ENCODE peak calls at places on chromosome 11, in five cellular contexts. F, B, I, S and D are unnamed samples.
A peak's percentile ranks its signal among the peaks of the same experiment; 100 is the strongest.

GRCh38 chr11:64271339-64272132 is 12.9 kb downstream of the BAD start:
- DNase-seq in S (peak; percentile 92), I (peak; percentile 97), B (peak; percentile 92), F (peak; percentile 97), D (peak; percentile 97)

GRCh38 chr11:78420796-78421209 is 3.2 kb upstream of the GAB2 start:
- DNase-seq in I (peak; percentile 69), B (peak; percentile 85), F (peak; percentile 80), S (peak; percentile 85), D (peak; percentile 83)

GRCh38 chr11:83801799-83802198 is 515.6 kb upstream of the CCDC90B start:
- DNase-seq in I (no peak), B (no peak), F (no peak), S (no peak), D (no peak)

GRCh38 chr11:99098751-99099150 is 78.0 kb downstream of the CNTN5 start:
- DNase-seq in B (no peak), F (no peak), I (no peak), S (no peak), D (no peak)

GRCh38 chr11:77069969-77070582 is 3.3 kb downstream of the CAPN5 start:
- DNase-seq in I (no peak), S (no peak), F (no peak), B (no peak), D (no peak)

GRCh38 chr11:34395916-34396555 is 38.2 kb upstream of the ABTB2 start:
- DNase-seq in B (peak; percentile 9), F (no peak), I (peak; percentile 24), S (peak; percentile 74), D (no peak)

GRCh38 chr11:67066333-67066709 is 9.7 kb downstream of the RHOD start:
- DNase-seq in F (no peak), B (no peak), S (no peak), I (no peak), D (no peak)

GRCh38 chr11:7600205-7600775 is 73.0 kb downstream of the CYB5R2 start:
- DNase-seq in I (peak; percentile 92), F (peak; percentile 85), S (peak; percentile 78), B (peak; percentile 53), D (no peak)

GRCh38 chr11:86182976-86183584 is 61.5 kb upstream of the EED start:
- DNase-seq in B (no peak), F (no peak), S (peak; percentile 35), I (no peak), D (no peak)

GRCh38 chr11:89119426-89119825 is 53.6 kb upstream of the GRM5 start:
- DNase-seq in B (no peak), I (peak; percentile 72), F (no peak), S (no peak), D (no peak)

GRCh38 chr11:130527648-130528300 is 79.3 kb downstream of the ADAMTS15 start:
- DNase-seq in B (peak; percentile 74), I (peak; percentile 55), F (no peak), S (peak; percentile 60), D (peak; percentile 74)

GRCh38 chr11:120727752-120728151 is 216.2 kb downstream of the GRIK4 start:
- DNase-seq in F (no peak), S (no peak), I (no peak), B (no peak), D (no peak)

GRCh38 chr11:74185285-74185684 is 14.2 kb downstream of the PPME1 start:
- DNase-seq in I (no peak), B (no peak), F (no peak), S (no peak), D (no peak)

GRCh38 chr11:130815921-130816320 is 100.4 kb downstream of the SNX19 start:
- DNase-seq in I (no peak), F (no peak), S (no peak), B (no peak), D (no peak)

GRCh38 chr11:73358071-73358470 is 18.1 kb upstream of the RELT start:
- DNase-seq in F (no peak), S (peak; percentile 56), B (no peak), I (no peak), D (no peak)

GRCh38 chr11:100640646-100641045 is 46.4 kb upstream of the ARHGAP42 start:
- DNase-seq in B (no peak), I (no peak), S (peak; percentile 30), F (no peak), D (no peak)

GRCh38 chr11:72744474-72744873 is 7.7 kb downstream of the ARAP1 start:
- DNase-seq in I (no peak), S (no peak), F (no peak), B (no peak), D (no peak)

GRCh38 chr11:120680322-120680721 is 168.8 kb downstream of the GRIK4 start:
- DNase-seq in S (no peak), B (no peak), I (no peak), F (no peak), D (no peak)

GRCh38 chr11:119175493-119176077 is 7.1 kb downstream of the NLRX1 start:
- DNase-seq in B (no peak), I (peak; percentile 34), S (peak; percentile 58), F (no peak), D (no peak)

GRCh38 chr11:73454987-73455386 is 78.8 kb downstream of the RELT start:
- DNase-seq in S (no peak), I (no peak), F (no peak), B (no peak), D (no peak)

GRCh38 chr11:28228196-28228595 is 120.0 kb downstream of the METTL15 start:
- DNase-seq in S (peak; percentile 68), F (no peak), I (peak; percentile 56), B (no peak), D (no peak)

GRCh38 chr11:22190827-22191463 is 1.9 kb upstream of the ANO5 start:
- DNase-seq in I (no peak), B (no peak), S (no peak), F (no peak), D (no peak)

GRCh38 chr11:22193348-22194051 is 615 bp downstream of the ANO5 start:
- DNase-seq in F (peak; percentile 64), B (no peak), I (peak; percentile 3), S (no peak), D (peak; percentile 67)

GRCh38 chr11:22189660-22190059 is 3.2 kb upstream of the ANO5 start:
- DNase-seq in I (no peak), B (no peak), F (no peak), S (no peak), D (no peak)

GRCh38 chr11:22192642-22193347 is at the start of gene ANO5:
- DNase-seq in S (no peak), B (no peak), I (peak; percentile 20), F (peak; percentile 81), D (peak; percentile 74)

DNA sequence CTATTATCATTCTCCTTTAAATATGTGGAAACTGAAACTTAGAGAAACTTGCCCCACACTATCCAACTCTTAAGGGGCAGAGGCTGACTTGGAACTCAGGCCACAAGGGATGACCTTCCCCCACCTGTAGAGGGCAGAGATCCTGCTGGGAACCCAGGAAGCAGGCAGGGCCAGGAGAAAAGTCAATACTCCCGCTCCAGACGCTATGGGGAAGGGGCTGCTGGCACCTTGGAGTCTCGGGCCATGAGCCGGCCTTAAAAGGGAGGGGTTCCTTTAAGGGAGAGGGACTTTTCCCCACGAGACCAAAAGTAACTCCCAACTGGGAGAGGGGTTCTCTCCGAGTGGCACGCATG is 620 bp upstream of the ANO5 start:
- DNase-seq in I (no peak), S (no peak), B (no peak), F (no peak), D (no peak)
- TF ChIP-seq CTCF in I (peak; percentile 9), S (no peak), B (no peak), F (peak; percentile 16), D (no peak)

GRCh38 chr11:134530826-134531225 is 118.8 kb upstream of the B3GAT1 start:
- DNase-seq in F (peak; percentile 55), B (no peak), S (no peak), I (no peak), D (peak; percentile 35)

GRCh38 chr11:134532176-134532920 is 120.3 kb upstream of the B3GAT1 start:
- DNase-seq in S (no peak), B (no peak), F (peak; percentile 57), I (no peak), D (peak; percentile 41)

GRCh38 chr11:134531331-134532135 is 119.5 kb upstream of the B3GAT1 start:
- DNase-seq in F (peak; percentile 50), B (no peak), S (no peak), I (no peak), D (peak; percentile 60)

GRCh38 chr11:134533511-134533910 is 121.5 kb upstream of the B3GAT1 start:
- DNase-seq in I (no peak), B (no peak), S (no peak), F (peak; percentile 46), D (peak; percentile 63)

DNA sequence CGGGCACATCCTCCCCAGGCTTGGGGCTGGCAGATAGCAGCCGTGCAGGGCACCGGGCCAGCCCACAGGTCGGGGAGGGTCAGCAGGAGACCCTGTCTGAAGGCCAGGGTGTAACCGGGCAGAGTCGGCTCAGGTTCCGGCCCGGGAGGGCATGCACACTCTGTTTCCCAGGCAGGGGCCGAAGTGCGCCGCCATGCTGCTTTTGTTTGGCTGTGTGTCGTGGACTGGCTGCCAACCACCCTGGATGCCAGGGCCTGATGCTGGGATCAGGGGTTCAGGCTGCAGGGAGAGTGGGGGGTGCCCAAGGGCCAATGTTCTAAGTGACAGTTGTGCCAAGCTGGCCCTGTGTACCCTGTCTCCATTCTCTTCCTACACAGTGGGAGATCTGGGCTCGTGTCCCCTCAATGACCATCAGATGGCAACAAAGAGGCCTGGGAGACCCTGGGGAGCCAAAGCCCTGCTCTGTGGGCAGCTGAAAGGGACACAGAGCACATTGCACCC is 120.9 kb upstream of the B3GAT1 start:
- DNase-seq in I (no peak), S (no peak), B (no peak), F (peak; percentile 61), D (peak; percentile 64)
- H3K27ac ChIP-seq in I (no peak overlapping the region), S (no peak overlapping the region), B (no peak overlapping the region), F (no peak overlapping the region), D (no peak overlapping the region)

GRCh38 chr11:550021-550745 is 10.4 kb downstream of the LMNTD2 start:
- DNase-seq in F (no peak), I (no peak), S (no peak), B (no peak), D (no peak)
- H3K4me3 ChIP-seq in F (no peak overlapping the region), I (no peak overlapping the region), S (no peak overlapping the region), B (no peak overlapping the region), D (no peak overlapping the region)

GRCh38 chr11:61359541-61359940 is 2.1 kb downstream of the CYB561A3 start:
- DNase-seq in I (peak; percentile 45), F (no peak), B (no peak), S (no peak), D (no peak)
- TF ChIP-seq CTCF in I (no peak), F (no peak), B (no peak), S (no peak), D (no peak)

GRCh38 chr11:117095301-117096139 is 2.7 kb downstream of the SIK3 start:
- DNase-seq in I (no peak), S (peak; percentile 52), B (no peak), F (no peak), D (no peak)
- H3K27ac ChIP-seq in I (no peak overlapping the region), S (no peak overlapping the region), B (no peak overlapping the region), F (peak overlapping the region; percentile 99), D (peak overlapping the region; percentile 99)